ENCODE peak calls at places on chromosomes 3 and 15, in ten cellular contexts. S is GM23338, I is WERI-Rb-1, R is A549, K is tibial artery, N is tibial nerve, E is H1, Z is body of pancreas, Q is PC-3, M is upper lobe of right lung. L is an unnamed sample.
A peak's percentile ranks its signal among the peaks of the same experiment; 100 is the strongest.

GRCh38 chr15:62112616-62113593 is 46.1 kb downstream of the C2CD4A start:
- DNase-seq in S (no peak), I (no peak), R (peak; percentile 92), K (no peak), N (no peak), E (no peak), Z (peak; percentile 81), Q (peak; percentile 84), M (no peak), L (no peak)

GRCh38 chr3:13234155-13234505 is 160.9 kb upstream of the IQSEC1 start:
- DNase-seq in S (no peak), I (no peak), R (no peak), K (no peak), N (no peak), E (no peak), Z (no peak), Q (no peak), M (no peak), L (no peak)

GRCh38 chr3:124802702-124803101 is 72.5 kb downstream of the UMPS start:
- DNase-seq in S (no peak), I (no peak), R (no peak), K (no peak), N (no peak), E (no peak), Z (no peak), Q (no peak), M (no peak), L (no peak)

GRCh38 chr3:183328823-183329222 is 75.8 kb downstream of the B3GNT5 start:
- DNase-seq in S (no peak), I (no peak), R (no peak), K (no peak), N (no peak), E (no peak), Z (no peak), Q (peak; percentile 56), M (no peak), L (no peak)

GRCh38 chr3:152209060-152209459 is 59.7 kb upstream of the MBNL1 start:
- DNase-seq in S (no peak), I (no peak), R (no peak), K (no peak), N (no peak), E (no peak), Z (no peak), Q (peak; percentile 54), M (no peak), L (no peak)

GRCh38 chr3:172042136-172042535 is 2.8 kb downstream of the FNDC3B start:
- DNase-seq in S (no peak), I (no peak), R (no peak), K (no peak), N (no peak), E (no peak), Z (no peak), Q (no peak), M (no peak), L (no peak)

GRCh38 chr3:14413381-14414071 is 11.1 kb downstream of the SLC6A6 start:
- DNase-seq in S (peak; percentile 82), I (no peak), R (peak; percentile 65), K (no peak), N (no peak), E (peak; percentile 61), Z (no peak), Q (peak; percentile 83), M (peak; percentile 84), L (no peak)

GRCh38 chr3:33277193-33277882 is at the start of gene FBXL2:
- DNase-seq in S (peak; percentile 96), I (peak; percentile 93), R (peak; percentile 89), K (peak; percentile 37), N (peak; percentile 26), E (peak; percentile 79), Z (peak; percentile 84), Q (peak; percentile 87), M (peak; percentile 90), L (peak; percentile 78)

GRCh38 chr3:164144824-164145223 is 933.5 kb downstream of the SI start:
- DNase-seq in S (no peak), I (no peak), R (no peak), K (no peak), N (no peak), E (no peak), Z (no peak), Q (no peak), M (no peak), L (no peak)

GRCh38 chr3:73419993-73420392 is 204.7 kb downstream of the PDZRN3 start:
- DNase-seq in S (no peak), I (no peak), R (no peak), K (no peak), N (no peak), E (no peak), Z (no peak), Q (no peak), M (no peak), L (no peak)

GRCh38 chr3:118628704-118629341 is 405.8 kb downstream of the IGSF11 start:
- DNase-seq in S (peak; percentile 92), I (peak; percentile 66), R (peak; percentile 73), K (peak; percentile 23), N (peak; percentile 19), E (peak; percentile 87), Z (peak; percentile 74), Q (peak; percentile 77), M (no peak), L (no peak)

GRCh38 chr3:48765376-48765775 is 48.4 kb upstream of the IP6K2 start:
- DNase-seq in S (peak; percentile 15), I (peak; percentile 14), R (peak; percentile 37), K (no peak), N (no peak), E (no peak), Z (peak; percentile 30), Q (peak; percentile 49), M (no peak), L (no peak)
- TF ChIP-seq CTCF in S (peak; percentile 36), I (peak; percentile 29), R (peak; percentile 32), K (no peak), N (no peak), E (no peak), Z (peak; percentile 17), Q (peak; percentile 64), M (no peak), L (no peak)

GRCh38 chr15:51727141-51727897 is 10.1 kb downstream of the LYSMD2 start:
- DNase-seq in S (peak; percentile 24), I (no peak), R (peak; percentile 49), K (no peak), N (no peak), E (no peak), Z (no peak), Q (peak; percentile 30), M (no peak), L (no peak)
- H3K27ac ChIP-seq in S (no peak overlapping the region), I (no peak overlapping the region), R (no peak overlapping the region), K (no peak overlapping the region), N (no peak overlapping the region), E (no peak overlapping the region), Z (no peak overlapping the region), Q (no peak overlapping the region), M (no peak overlapping the region), L (no peak overlapping the region)

GRCh38 chr3:149450281-149450680 is 24.2 kb upstream of the TM4SF4 start:
- DNase-seq in S (no peak), I (no peak), R (no peak), K (no peak), N (no peak), E (no peak), Z (no peak), Q (no peak), M (no peak), L (no peak)

GRCh38 chr3:149452036-149452435 is 22.5 kb upstream of the TM4SF4 start:
- DNase-seq in S (peak; percentile 20), I (no peak), R (no peak), K (no peak), N (no peak), E (no peak), Z (no peak), Q (no peak), M (no peak), L (no peak)

GRCh38 chr3:149449100-149449654 is 25.3 kb upstream of the TM4SF4 start:
- DNase-seq in S (no peak), I (no peak), R (no peak), K (no peak), N (no peak), E (no peak), Z (no peak), Q (no peak), M (no peak), L (no peak)

GRCh38 chr3:149449799-149450198 is 24.7 kb upstream of the TM4SF4 start:
- DNase-seq in S (peak; percentile 20), I (no peak), R (no peak), K (no peak), N (no peak), E (no peak), Z (no peak), Q (no peak), M (no peak), L (no peak)

DNA sequence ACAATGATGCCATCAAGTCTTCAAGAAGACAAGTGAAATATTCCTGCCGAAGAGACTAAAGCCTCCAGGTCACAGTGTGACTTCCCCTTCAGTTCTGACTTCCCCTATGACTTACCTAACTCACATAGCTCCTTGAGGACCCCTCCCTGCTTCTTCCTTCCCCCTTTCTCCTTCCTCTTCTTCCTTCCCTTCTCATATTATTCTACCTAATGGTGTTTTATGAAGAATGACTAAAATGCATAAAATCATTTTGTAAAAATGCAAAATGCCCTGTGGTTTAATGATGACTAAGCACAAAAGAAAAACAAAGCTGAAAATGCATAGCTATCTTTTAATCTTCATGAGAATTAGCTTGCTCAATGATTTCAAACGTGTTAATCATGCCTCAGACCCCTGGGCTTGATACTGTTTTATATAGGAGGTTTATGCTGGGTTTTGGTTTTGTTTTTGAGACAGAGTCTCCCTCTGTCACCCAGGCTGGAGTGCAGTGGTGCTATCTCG is 26.1 kb upstream of the TM4SF4 start:
- DNase-seq in S (no peak), I (no peak), R (no peak), K (no peak), N (no peak), E (no peak), Z (no peak), Q (peak; percentile 68), M (no peak), L (no peak)
- H3K4me3 ChIP-seq in S (no peak overlapping the region), I (no peak overlapping the region), R (no peak overlapping the region), K (no peak overlapping the region), N (no peak overlapping the region), E (no peak overlapping the region), Z (no peak overlapping the region), Q (no peak overlapping the region), M (no peak overlapping the region), L (no peak overlapping the region)

GRCh38 chr3:119676020-119676419 is 1.2 kb downstream of the COX17 start:
- DNase-seq in S (no peak), I (no peak), R (no peak), K (no peak), N (no peak), E (no peak), Z (no peak), Q (no peak), M (no peak), L (no peak)

GRCh38 chr3:119679874-119680273 is 2.7 kb upstream of the COX17 start:
- DNase-seq in S (no peak), I (no peak), R (no peak), K (no peak), N (no peak), E (no peak), Z (no peak), Q (no peak), M (no peak), L (no peak)

GRCh38 chr3:119677641-119677934 is 382 bp upstream of the COX17 start:
- DNase-seq in S (no peak), I (no peak), R (no peak), K (no peak), N (no peak), E (no peak), Z (no peak), Q (no peak), M (no peak), L (no peak)

GRCh38 chr3:119676771-119677640 is at the start of gene COX17:
- DNase-seq in S (peak; percentile 98), I (peak; percentile 95), R (peak; percentile 96), K (peak; percentile 93), N (peak; percentile 85), E (peak; percentile 92), Z (peak; percentile 99), Q (peak; percentile 99), M (peak; percentile 97), L (peak; percentile 80)

GRCh38 chr3:119681279-119681678 is 4.1 kb upstream of the COX17 start:
- DNase-seq in S (peak; percentile 53), I (no peak), R (peak; percentile 44), K (no peak), N (no peak), E (no peak), Z (no peak), Q (peak; percentile 78), M (no peak), L (no peak)
- TF ChIP-seq CTCF in S (peak; percentile 67), I (peak; percentile 36), R (peak; percentile 70), K (peak; percentile 41), N (no peak), E (no peak), Z (peak; percentile 43), Q (peak; percentile 87), M (peak; percentile 50), L (peak; percentile 36)